ENCODE peak calls at places on chromosome 21, in nine cellular contexts. S, I, V, J, O, E, N, F and X are unnamed samples.

GRCh38 chr21:17495680-17496079 is 17.2 kb upstream of the CXADR start:
- DNase-seq in S (no peak), I (no peak), V (no peak), J (no peak), O (no peak), E (no peak), N (no peak), F (no peak), X (no peak)

GRCh38 chr21:19695796-19696195 is 1292.2 kb upstream of the TMPRSS15 start:
- DNase-seq in S (no peak), I (no peak), V (no peak), J (no peak), O (no peak), E (no peak), N (no peak), F (no peak), X (no peak)

GRCh38 chr21:38859852-38860251 is 54.1 kb downstream of the ETS2 start:
- DNase-seq in S (no peak), I (no peak), V (no peak), J (peak), O (no peak), E (no peak), N (no peak), F (no peak), X (no peak)

GRCh38 chr21:42358937-42359336 is 7.4 kb downstream of the TFF1 start:
- DNase-seq in S (no peak), I (no peak), V (no peak), J (no peak), O (peak), E (no peak), N (no peak), F (no peak), X (no peak)

GRCh38 chr21:42973309-42973990 is 912 bp upstream of the PKNOX1 start:
- DNase-seq in S (peak), I (no peak), V (no peak), J (no peak), O (peak), E (no peak), N (no peak), F (no peak), X (no peak)

GRCh38 chr21:27954806-27955205 is 987.9 kb upstream of the ADAMTS5 start:
- DNase-seq in S (no peak), I (no peak), V (no peak), J (peak), O (no peak), E (no peak), N (no peak), F (no peak), X (no peak)

GRCh38 chr21:43928230-43928607 is 63.2 kb downstream of the AGPAT3 start:
- DNase-seq in S (no peak), I (no peak), V (no peak), J (no peak), O (no peak), E (no peak), N (no peak), F (no peak), X (no peak)

GRCh38 chr21:23858878-23859277 is 1748.4 kb downstream of the MRPL39 start:
- DNase-seq in S (no peak), I (no peak), V (no peak), J (no peak), O (no peak), E (no peak), N (no peak), F (no peak), X (no peak)

GRCh38 chr21:19874521-19874920 is 1123.7 kb upstream of the NCAM2 start:
- DNase-seq in S (no peak), I (no peak), V (no peak), J (no peak), O (no peak), E (no peak), N (no peak), F (no peak), X (no peak)

GRCh38 chr21:31894441-31894840 is 21.6 kb downstream of the HUNK start:
- DNase-seq in S (no peak), I (peak), V (no peak), J (no peak), O (no peak), E (no peak), N (no peak), F (no peak), X (no peak)

GRCh38 chr21:43280949-43281633 is 112.3 kb downstream of the CRYAA start:
- DNase-seq in S (no peak), I (no peak), V (no peak), J (no peak), O (peak), E (no peak), N (no peak), F (no peak), X (no peak)

GRCh38 chr21:31326478-31327247 is 17.4 kb downstream of the TIAM1 start:
- DNase-seq in S (no peak), I (no peak), V (no peak), J (no peak), O (no peak), E (no peak), N (no peak), F (no peak), X (no peak)

GRCh38 chr21:30623362-30623761 is 2.9 kb downstream of the KRTAP20-4 start:
- DNase-seq in S (no peak), I (no peak), V (no peak), J (no peak), O (no peak), E (no peak), N (no peak), F (no peak), X (no peak)

GRCh38 chr21:42097860-42098259 is 26.7 kb downstream of the UMODL1 start:
- DNase-seq in S (peak), I (peak), V (no peak), J (peak), O (peak), E (peak), N (peak), F (no peak), X (no peak)

GRCh38 chr21:42144679-42145568 is 73.8 kb downstream of the UMODL1 start:
- DNase-seq in S (peak), I (no peak), V (no peak), J (no peak), O (peak), E (no peak), N (no peak), F (no peak), X (no peak)

GRCh38 chr21:23936224-23936623 is 1671.1 kb downstream of the MRPL39 start:
- DNase-seq in S (no peak), I (no peak), V (no peak), J (peak), O (no peak), E (no peak), N (no peak), F (no peak), X (no peak)

GRCh38 chr21:31283025-31283424 is 61.0 kb downstream of the TIAM1 start:
- DNase-seq in S (no peak), I (no peak), V (no peak), J (no peak), O (no peak), E (peak), N (no peak), F (no peak), X (no peak)

GRCh38 chr21:39003982-39004775 is 179.1 kb downstream of the PSMG1 start:
- DNase-seq in S (no peak), I (peak), V (no peak), J (peak), O (no peak), E (no peak), N (no peak), F (no peak), X (no peak)

GRCh38 chr21:34960672-34961071 is 88.4 kb downstream of the RUNX1 start:
- DNase-seq in S (no peak), I (no peak), V (no peak), J (no peak), O (no peak), E (no peak), N (no peak), F (no peak), X (no peak)

GRCh38 chr21:42164064-42164789 is 54.7 kb upstream of the ABCG1 start:
- DNase-seq in S (no peak), I (peak), V (peak), J (no peak), O (peak), E (peak), N (no peak), F (no peak), X (peak)

GRCh38 chr21:41500931-41501381 is 7.0 kb downstream of the TMPRSS2 start:
- DNase-seq in S (no peak), I (no peak), V (no peak), J (no peak), O (no peak), E (peak), N (no peak), F (no peak), X (no peak)

GRCh38 chr21:20259035-20259867 is 739.0 kb upstream of the NCAM2 start:
- DNase-seq in S (no peak), I (no peak), V (no peak), J (no peak), O (no peak), E (no peak), N (no peak), F (no peak), X (no peak)

GRCh38 chr21:17451364-17451869 is 61.4 kb upstream of the CXADR start:
- DNase-seq in S (peak), I (no peak), V (no peak), J (peak), O (no peak), E (no peak), N (peak), F (no peak), X (no peak)

GRCh38 chr21:27290020-27290419 is 323.1 kb upstream of the ADAMTS5 start:
- DNase-seq in S (no peak), I (no peak), V (no peak), J (no peak), O (no peak), E (no peak), N (no peak), F (no peak), X (no peak)

GRCh38 chr21:32520885-32521735 is 64.2 kb downstream of the TCP10L start:
- DNase-seq in S (peak), I (peak), V (no peak), J (peak), O (peak), E (peak), N (no peak), F (no peak), X (peak)

GRCh38 chr21:43789276-43790052 is at the start of gene RRP1:
- DNase-seq in S (peak), I (peak), V (no peak), J (peak), O (peak), E (peak), N (peak), F (peak), X (peak)

DNA sequence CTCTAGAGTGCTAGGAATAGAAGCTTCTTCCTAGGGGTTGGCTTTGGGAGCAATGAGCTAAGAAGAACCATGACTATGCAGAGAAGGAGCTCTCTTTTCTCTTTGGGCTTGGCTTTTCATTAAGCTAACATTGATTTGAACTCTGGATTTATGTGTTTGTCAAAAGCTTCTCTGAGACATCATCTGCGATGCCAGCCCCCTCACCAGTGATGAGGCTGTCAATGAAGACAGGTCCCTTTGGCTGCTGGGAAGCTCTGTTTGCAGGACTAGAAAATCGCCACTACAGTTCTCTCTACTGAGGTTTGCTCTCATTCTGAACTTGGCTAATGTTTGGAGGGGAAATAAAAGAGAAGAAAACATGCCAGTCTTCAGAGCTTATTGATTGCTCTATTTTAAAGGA is 185.0 kb downstream of the PCP4 start:
- DNase-seq in S (no peak), I (no peak), V (no peak), J (no peak), O (no peak), E (no peak), N (no peak), F (no peak), X (no peak)
- TF ChIP-seq POLR2A in S (no peak), I (no peak), V (no peak), J (no peak), O (no peak), E (no peak), N (no peak), F (no peak), X (no peak)

DNA sequence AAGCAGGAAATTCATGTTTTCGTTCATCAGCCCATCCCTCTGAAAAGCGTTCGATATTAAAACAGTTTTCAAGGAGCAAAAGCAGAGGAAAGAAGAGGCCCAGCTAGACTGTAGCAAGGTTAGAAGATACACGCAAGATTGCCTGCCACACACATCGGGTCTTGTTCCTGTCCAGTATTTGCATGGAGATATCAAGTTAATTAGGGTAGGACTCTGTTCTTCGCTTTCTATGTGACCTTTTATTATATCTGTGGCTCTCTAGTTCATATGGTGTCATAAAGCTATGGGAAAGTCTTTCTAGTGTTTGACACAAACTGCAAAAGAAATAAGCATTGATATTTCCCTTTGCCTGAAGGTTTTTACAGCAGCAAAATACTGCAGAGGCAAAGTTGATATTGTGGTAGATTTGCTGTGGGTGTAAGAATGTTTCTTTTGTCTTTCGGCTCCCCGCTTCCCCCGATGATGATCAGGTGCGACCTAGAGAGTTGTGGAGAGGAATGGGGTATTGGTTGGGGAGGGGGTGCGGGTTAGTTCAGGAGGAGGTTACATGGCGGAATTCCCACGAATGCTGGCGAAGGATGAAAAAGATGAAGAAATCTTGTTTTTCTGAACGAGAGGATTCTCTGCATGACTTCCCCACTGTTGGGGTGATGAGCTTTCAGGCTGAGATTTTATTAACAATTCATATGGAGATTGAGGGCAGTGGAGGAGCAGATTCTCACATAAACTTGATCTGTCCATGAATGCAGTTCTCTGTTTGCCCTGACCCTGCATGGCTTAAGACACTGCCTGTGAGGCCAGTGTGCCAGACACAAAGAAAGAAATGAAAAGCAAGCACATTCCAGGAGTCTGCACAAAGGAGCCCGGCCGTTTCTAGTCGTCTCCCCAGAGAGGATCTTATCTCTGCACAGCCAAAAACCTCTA is 550.1 kb downstream of the USP25 start:
- DNase-seq in S (peak), I (peak), V (no peak), J (peak), O (no peak), E (no peak), N (no peak), F (no peak), X (no peak)
- H3K4me3 ChIP-seq in S (peak), I (no peak), V (peak), J (no peak), O (no peak), E (peak), N (no peak), F (peak), X (peak)

DNA sequence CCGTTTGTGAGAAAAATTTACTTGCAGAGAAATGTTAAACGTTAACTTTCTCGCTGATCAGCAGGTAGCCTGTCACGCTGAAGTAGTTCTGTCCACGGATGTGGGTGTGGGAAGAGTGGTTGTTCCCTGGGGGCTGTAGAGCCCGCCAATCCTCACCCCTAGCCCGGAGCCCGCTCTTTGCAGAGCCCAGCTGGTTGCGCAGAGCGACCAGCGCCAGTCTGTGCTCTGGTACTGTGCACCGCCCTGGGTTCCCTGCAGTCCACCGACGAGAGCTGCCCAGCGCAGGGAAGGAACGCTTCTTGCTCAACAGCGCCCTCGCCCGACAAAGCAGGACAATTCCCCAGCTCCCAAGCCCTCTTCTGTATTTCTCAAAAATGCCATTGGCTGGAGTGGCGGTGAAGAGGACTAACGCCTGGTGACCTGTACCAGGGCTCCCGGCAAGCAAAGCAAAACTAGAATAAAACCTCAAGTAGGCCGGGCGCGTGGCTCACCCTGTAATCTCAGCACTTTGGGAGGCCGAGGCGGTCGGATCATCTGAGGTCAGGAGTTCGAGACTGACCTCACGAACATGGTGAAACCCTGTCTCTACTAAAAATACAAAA is 3.3 kb downstream of the RIPPLY3 start:
- DNase-seq in S (peak), I (peak), V (no peak), J (peak), O (peak), E (peak), N (peak), F (peak), X (peak)
- TF ChIP-seq POLR2A in S (no peak), I (no peak), V (no peak), J (no peak), O (no peak), E (no peak), N (no peak), F (no peak), X (no peak)

DNA sequence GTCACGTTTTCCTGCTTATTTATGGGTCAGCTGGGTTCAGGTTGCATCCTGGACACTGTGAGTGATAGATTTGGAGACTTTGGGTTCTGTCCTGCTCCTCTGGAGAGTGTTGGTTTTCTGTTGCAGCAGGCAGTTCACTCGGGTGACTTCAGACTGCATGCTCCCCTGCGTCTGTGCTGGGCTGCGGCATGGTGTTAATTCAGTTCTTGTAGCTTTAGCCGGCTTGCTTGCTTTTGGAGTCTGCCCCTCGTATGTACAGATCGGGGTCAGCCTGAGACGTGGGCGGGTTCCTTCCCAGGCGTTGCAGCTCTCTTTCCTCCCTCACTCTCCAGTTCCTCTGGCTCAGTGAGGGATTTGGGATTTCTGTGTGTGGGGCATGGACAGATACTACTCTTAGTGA is 38.0 kb downstream of the PCNT start:
- DNase-seq in S (no peak), I (no peak), V (no peak), J (no peak), O (no peak), E (no peak), N (no peak), F (no peak), X (no peak)
- H3K4me3 ChIP-seq in S (no peak), I (no peak), V (no peak), J (no peak), O (no peak), E (no peak), N (no peak), F (no peak), X (no peak)

DNA sequence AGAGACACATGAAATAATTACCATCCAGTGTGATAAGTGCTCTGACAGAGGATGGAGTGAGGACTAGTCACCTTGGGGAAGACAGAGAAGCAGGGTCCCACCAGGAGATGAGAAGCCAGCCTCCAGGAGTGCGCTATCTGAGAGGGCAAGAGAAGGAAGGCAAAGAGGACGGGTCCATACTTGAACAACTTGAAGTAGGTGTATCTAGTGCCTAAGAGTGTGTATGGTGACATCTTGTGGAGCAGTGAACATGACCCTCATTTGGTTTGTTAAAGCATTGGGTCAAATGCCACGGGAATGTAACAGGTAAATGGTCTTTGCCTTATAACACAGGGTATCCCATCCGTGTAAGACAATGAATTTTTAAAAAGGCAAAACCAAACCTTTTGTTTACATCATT is 39.8 kb downstream of the MRPL39 start:
- DNase-seq in S (no peak), I (no peak), V (no peak), J (no peak), O (no peak), E (no peak), N (no peak), F (no peak), X (no peak)
- TF ChIP-seq POLR2A in S (no peak), I (no peak), V (no peak), J (no peak), O (no peak), E (no peak), N (no peak), F (no peak), X (no peak)

GRCh38 chr21:36702622-36702968 is 3.7 kb downstream of the SIM2 start:
- DNase-seq in S (no peak), I (peak), V (no peak), J (no peak), O (no peak), E (no peak), N (no peak), F (no peak), X (no peak)
- H3K4me3 ChIP-seq in S (no peak), I (no peak), V (no peak), J (peak), O (no peak), E (peak), N (peak), F (peak), X (no peak)

GRCh38 chr21:45541221-45542039 is 810 bp downstream of the SLC19A1 start:
- DNase-seq in S (peak), I (peak), V (peak), J (peak), O (peak), E (peak), N (peak), F (no peak), X (peak)
- TF ChIP-seq POLR2A in S (no peak), I (no peak), V (no peak), J (no peak), O (no peak), E (no peak), N (peak), F (no peak), X (no peak)